ENCODE peak calls at places on chromosomes 11 and 22, in seven cellular contexts. S, Y, F, D, X, M and K are unnamed samples.

GRCh38 chr11:76074178-76075112 is 131.9 kb downstream of the WNT11 start:
- DNase-seq in M (no peak), X (no peak), F (no peak), D (no peak), S (no peak), Y (no peak), K (peak)

GRCh38 chr11:102230911-102231310 is 86.4 kb upstream of the BIRC3 start:
- DNase-seq in D (no peak), S (no peak), Y (no peak), M (no peak), X (no peak), F (no peak), K (no peak)

GRCh38 chr11:8533332-8533731 is 60.7 kb downstream of the STK33 start:
- DNase-seq in F (no peak), Y (no peak), S (no peak), M (no peak), D (no peak), X (peak), K (no peak)

GRCh38 chr22:47200273-47201051 is 438.0 kb downstream of the TBC1D22A start:
- DNase-seq in M (no peak), X (no peak), S (no peak), Y (no peak), F (no peak), D (no peak), K (peak)

GRCh38 chr11:69169479-69169878 is 13.7 kb downstream of the SMIM38 start:
- DNase-seq in M (no peak), X (no peak), S (no peak), F (no peak), Y (no peak), D (no peak), K (no peak)

GRCh38 chr11:65588199-65589054 is 7.2 kb downstream of the KCNK7 start:
- DNase-seq in D (peak), Y (peak), X (peak), M (no peak), S (peak), F (peak), K (peak)

GRCh38 chr22:33921576-33922181 is 1.4 kb upstream of the LARGE1 start:
- DNase-seq in M (no peak), Y (peak), D (peak), X (peak), F (peak), S (peak), K (peak)

GRCh38 chr11:19777032-19777341 is 64.3 kb downstream of the NAV2 start:
- DNase-seq in F (peak), M (no peak), S (peak), D (no peak), Y (no peak), X (peak), K (no peak)

GRCh38 chr11:96293583-96293982 is 49.4 kb downstream of the MAML2 start:
- DNase-seq in X (peak), S (no peak), D (no peak), Y (no peak), F (no peak), M (no peak), K (no peak)

GRCh38 chr22:29043906-29044575 is 17.6 kb downstream of the C22orf31 start:
- DNase-seq in Y (no peak), F (no peak), D (no peak), M (no peak), S (no peak), X (no peak), K (peak)

DNA sequence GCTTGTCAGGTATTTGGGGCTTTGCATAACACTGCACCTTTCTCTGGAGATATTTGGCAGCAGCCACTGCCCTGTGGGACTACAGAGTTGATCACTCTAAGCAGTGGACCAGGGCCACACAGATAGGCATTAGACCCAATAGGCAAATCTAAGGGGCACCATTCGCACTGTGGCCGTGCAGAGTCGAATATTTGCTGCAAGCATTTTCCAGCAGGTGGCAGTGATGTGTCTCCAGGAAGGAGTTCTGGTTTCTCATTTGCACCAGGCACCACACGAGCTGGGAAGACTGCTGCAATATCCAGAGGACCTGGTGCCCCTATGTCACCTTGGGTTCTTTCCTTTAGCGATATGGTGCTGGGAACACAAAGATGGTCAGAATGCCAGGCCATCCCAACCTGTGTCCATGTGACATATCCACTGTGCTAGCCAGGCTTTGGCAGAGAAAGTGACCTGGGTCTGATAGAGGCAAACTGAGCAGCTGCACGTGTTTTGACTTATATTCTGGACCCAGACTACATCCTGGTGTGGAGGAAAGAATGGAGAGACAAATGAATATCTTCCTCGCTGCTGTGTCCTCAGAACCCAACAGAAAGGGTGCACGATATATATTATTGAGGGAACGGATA is 318.7 kb downstream of the BUD13 start:
- DNase-seq in Y (peak), D (no peak), X (no peak), S (peak), M (peak), F (peak), K (peak)
- TF ChIP-seq CTCF in Y (peak), D (peak), X (peak), S (peak), M (peak), F (peak), K (peak)

DNA sequence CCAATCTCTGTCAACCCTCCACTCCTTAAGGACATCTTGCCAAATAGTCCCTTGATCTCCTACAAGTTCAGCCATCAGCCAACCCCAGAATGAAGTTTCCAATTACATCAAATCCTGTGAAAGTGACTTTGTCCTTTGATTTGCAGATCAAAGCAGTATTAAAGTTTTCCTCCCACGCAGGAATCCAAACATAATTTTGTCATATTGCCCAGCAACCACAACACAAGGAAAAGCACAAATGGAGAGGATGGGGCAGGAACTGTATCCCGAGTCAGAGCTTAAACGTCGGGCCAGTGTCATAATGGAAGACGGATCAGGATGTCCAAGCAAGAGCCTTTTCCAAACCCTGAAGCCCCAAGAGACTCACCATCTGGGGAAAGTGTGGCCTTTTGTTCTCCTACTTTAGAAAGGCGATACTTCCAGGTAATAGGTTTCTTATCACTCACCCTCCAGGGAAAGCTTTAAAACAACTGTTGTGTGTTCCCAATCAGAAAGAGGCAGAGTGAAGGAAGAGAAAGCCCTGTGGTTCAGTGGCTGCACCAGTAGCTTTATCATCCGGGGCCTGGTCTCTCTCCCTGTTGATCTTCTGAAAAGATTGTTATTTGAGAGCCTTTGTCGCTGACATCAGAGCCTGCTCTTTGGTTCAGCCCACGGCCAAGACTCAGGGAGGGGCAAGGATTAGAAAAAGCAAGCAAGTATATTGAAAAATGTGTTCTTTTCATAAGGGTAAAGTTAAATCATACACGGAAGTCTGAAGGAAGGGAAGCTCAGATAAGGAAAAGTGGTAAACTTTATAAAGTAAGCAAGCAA is 41.7 kb downstream of the EXPH5 start:
- DNase-seq in F (no peak), D (no peak), X (no peak), M (no peak), Y (no peak), S (no peak), K (peak)
- H3K4me3 ChIP-seq in F (no peak), D (no peak), X (no peak), M (no peak), Y (no peak), S (no peak), K (no peak)

DNA sequence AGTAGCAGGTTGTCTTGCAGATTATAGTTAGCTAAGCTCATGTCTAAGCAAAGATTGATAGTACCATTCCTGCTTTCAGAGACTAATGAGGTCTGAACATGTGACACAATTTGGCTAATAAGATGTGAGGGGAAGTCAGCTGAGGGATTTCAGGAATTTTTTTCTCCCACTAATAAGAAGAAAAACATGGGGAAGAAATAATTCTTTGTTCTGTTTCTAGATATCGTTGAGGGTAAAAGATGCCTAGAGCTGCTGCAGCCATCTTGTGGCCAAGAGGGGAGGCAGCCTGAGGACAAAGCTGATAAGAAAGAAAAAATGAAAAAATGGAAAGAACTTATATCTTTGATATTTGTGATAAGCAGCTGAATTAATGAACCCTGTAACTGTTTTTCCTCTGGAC is 1334.4 kb downstream of the LRRC4C start:
- DNase-seq in D (no peak), M (no peak), X (no peak), F (no peak), Y (no peak), S (peak), K (no peak)
- TF ChIP-seq CTCF in D (no peak), M (peak), X (no peak), F (no peak), Y (peak), S (peak), K (no peak)

DNA sequence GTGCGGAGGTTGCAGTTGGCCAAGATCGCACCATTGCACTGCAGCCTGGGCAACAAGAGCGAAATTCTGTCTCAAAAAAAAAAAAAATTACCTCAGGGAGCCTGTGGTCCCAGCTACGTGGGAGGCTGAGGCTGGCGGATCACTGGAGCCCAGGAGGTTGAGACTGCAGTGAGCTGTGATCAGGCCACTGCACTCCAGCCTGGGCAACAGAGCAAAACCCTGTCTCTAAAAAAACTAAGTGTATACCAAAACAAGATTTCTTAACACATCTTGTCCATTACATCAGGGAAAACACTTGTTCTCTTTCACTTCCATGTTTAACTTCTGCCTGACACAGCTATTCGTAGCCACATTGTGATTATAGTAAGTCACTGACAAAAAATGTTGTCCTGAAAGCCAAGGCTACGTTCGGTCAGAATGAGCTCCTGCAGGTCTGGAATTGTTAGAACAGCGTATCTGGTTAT is 1.4 kb downstream of the TMEM80 start:
- DNase-seq in D (no peak), Y (no peak), M (peak), S (peak), F (no peak), X (peak), K (peak)
- H3K4me3 ChIP-seq in D (no peak), Y (no peak), M (no peak), S (no peak), F (no peak), X (peak), K (no peak)

GRCh38 chr11:83687787-83688186 is 401.6 kb upstream of the CCDC90B start:
- DNase-seq in X (no peak), D (no peak), Y (no peak), M (no peak), S (no peak), F (no peak), K (no peak)
- TF ChIP-seq CTCF in X (no peak), D (no peak), Y (no peak), M (no peak), S (no peak), F (no peak), K (no peak)

GRCh38 chr11:117229931-117230285 is 2.0 kb downstream of the PCSK7 start:
- DNase-seq in M (no peak), D (no peak), S (no peak), Y (no peak), X (no peak), F (no peak), K (no peak)
- H3K4me3 ChIP-seq in M (no peak), D (no peak), S (no peak), Y (no peak), X (peak), F (no peak), K (no peak)

DNA sequence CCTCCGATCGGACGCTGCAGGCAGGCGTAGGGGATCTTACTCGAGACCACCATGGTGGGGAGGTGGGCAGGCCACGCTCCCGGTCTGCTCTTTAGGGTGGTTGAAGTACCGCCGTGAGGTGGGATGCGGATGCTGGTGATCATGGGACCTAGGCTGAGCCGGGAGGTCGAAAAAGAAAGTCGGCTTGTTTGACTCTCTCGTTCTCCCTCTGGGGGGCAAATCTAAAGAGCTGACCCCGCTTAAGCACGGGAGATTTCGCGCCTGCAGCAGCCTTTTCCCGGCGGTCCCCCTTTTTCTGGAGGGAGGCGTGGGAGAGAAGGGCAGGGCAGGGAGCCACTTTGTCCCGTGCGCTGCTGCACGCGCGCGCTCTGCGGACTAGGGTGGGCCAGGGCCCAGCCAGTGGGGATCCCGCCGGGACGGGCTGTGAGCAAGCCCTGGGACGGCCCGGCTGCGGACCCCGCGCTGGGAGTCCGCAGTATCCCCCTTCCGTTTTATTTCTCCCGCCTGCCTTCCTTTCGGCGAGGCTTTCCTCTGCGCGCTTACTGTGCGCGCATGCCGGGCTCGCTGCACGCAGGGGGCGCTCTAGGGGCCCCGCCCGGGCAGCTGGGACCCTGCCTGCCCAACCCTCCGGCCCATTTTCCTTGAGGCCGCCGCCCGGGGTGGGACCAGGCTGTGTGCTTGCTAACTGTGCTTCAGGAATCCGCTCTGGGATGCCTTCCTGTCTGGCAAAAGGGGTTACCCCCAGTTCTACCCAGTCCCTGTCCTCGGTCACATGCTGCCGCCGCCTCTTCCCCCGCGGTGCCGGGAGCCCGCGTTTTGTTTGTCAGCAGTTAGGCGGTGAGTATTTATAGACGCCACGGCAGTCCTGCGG is 81.0 kb downstream of the PRR5L start:
- DNase-seq in M (no peak), X (peak), F (peak), Y (peak), S (peak), D (peak), K (peak)
- TF ChIP-seq CTCF in M (peak), X (peak), F (peak), Y (peak), S (peak), D (peak), K (peak)

DNA sequence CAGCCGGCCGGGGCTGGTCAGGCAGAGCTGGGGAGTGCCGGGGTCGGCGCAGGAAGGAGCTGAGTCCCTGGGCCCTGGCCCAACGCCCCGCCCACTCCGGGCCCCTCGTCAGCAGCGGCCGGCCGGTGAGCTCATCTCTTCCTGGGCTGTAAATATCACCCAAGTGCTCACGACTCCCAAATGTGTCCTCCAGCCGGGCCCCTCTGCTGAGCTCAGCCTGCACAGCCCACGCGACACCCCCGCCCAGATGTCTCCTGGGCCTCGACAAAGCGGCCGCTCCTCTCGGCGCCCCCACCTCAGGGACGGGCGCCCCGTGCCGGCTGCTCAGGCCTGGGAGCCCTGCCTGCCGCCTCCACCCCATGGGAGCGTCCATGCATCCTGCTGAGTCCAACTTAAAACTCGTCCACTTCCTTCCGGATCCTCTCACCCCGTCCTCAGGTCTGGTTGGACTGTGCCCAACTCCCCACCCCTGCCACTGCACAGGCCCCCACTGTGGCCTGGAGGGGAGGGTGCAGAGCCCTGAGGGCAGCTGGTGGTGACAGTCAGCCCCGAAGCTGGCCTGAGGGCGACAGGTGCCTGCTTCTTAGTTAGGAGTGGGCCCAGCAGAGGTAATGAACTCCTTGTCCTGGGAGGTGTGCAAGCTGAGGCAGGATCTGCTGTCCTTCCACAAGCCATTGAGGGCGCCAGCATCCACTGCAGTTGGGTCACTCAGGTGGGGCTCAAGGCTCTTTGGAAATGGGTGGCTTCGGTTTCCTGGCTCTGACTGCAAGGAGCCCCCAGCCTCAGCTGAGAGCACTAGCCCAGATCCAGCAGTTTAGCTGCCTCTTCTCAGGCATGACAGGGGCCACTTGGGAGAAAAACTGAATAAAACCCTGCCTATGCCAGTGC is 28.8 kb downstream of the RTN4R start:
- DNase-seq in F (no peak), Y (peak), M (no peak), X (peak), S (peak), D (peak), K (peak)
- H3K4me3 ChIP-seq in F (no peak), Y (no peak), M (no peak), X (no peak), S (no peak), D (no peak), K (no peak)

DNA sequence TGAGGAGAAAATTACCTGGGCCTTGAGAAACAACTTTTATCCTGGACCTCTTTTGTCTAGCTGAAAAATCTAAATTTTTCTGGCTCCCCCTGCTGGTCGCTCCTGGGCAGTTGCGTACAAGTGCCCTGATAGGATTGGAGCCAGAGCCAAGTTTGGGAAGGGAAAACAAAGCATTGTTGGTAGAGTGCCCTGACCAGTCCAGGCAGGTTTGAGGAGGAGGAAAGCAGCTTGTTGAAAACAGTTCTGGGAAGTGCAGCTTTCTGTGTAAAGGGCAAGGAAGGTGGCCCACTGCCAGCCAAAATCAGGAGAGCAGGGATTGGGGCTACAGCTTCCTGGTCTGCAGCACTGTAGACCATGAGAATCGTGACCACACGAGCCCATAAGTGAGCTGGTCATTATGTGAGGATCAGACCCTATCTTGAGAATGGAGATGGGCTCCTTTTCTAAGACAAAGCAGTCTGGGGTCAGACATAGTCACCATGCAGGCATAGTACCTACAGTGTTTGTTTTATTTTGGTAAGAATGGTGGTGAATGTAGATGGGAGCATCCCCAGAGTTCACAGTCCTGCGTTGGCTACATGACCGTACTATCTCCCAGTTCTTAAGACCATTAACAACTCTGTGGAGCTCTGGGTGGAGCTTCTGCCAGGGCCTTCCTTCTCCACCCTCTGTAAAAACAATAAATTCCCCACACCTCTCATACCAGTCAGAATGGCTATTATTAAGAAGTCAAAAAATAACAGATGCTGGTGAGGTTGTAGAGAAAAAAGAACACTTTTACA is 21.3 kb upstream of the PIK3IP1 start:
- DNase-seq in S (peak), M (no peak), D (peak), Y (peak), X (no peak), F (peak), K (peak)
- TF ChIP-seq CTCF in S (peak), M (peak), D (peak), Y (peak), X (peak), F (peak), K (peak)

GRCh38 chr22:49933236-49933921 is 14.9 kb downstream of the CRELD2 start:
- DNase-seq in X (peak), D (peak), S (peak), F (no peak), M (no peak), Y (peak), K (no peak)
- H3K4me3 ChIP-seq in X (no peak), D (no peak), S (no peak), F (no peak), M (no peak), Y (no peak), K (no peak)